ENCODE peak calls at places on chromosomes 12 and 14, in six cellular contexts. E is astrocyte of the hippocampus, S is LoVo, P is NCI-H510A treated with DMSO at 0.1 percent for 48 hours, T is D341Med, D is NCI-H446 treated with DMSO at 0.1 percent for 48 hours. W is an unnamed sample.

GRCh38 chr12:119412811-119413794 is 78.6 kb downstream of the CCDC60 start:
- DNase-seq in E (peak; percentile 68), S (peak; percentile 63), P (peak; percentile 96), T (peak; percentile 85), D (peak; percentile 72), W (peak; percentile 87)

GRCh38 chr14:36258241-36258640 is 62.2 kb downstream of the MBIP start:
- DNase-seq in E (no peak), S (no peak), P (no peak), T (no peak), D (no peak), W (no peak)

GRCh38 chr12:119206348-119207075 is 27.8 kb downstream of the HSPB8 start:
- DNase-seq in E (no peak), S (no peak), P (no peak), T (peak; percentile 75), D (no peak), W (no peak)

GRCh38 chr12:6620137-6620884 is 13.1 kb upstream of the CHD4 start:
- DNase-seq in E (peak; percentile 78), S (no peak), P (no peak), T (no peak), D (no peak), W (no peak)

GRCh38 chr12:90061834-90062233 is 353.2 kb upstream of the ATP2B1 start:
- DNase-seq in E (no peak), S (no peak), P (no peak), T (no peak), D (no peak), W (no peak)

GRCh38 chr12:16607895-16608294 is 1.9 kb upstream of the LMO3 start:
- DNase-seq in E (no peak), S (no peak), P (no peak), T (no peak), D (no peak), W (no peak)

GRCh38 chr14:69818760-69819191 is 21.7 kb upstream of the SLC10A1 start:
- DNase-seq in E (peak; percentile 84), S (peak; percentile 58), P (peak; percentile 86), T (peak; percentile 85), D (peak; percentile 24), W (peak; percentile 97)

GRCh38 chr12:42482820-42483533 is 106.6 kb downstream of the PRICKLE1 start:
- DNase-seq in E (peak; percentile 93), S (peak; percentile 81), P (no peak), T (peak; percentile 95), D (no peak), W (no peak)

GRCh38 chr12:82359115-82359478 is 768 bp downstream of the METTL25 start:
- DNase-seq in E (peak; percentile 27), S (peak; percentile 24), P (peak; percentile 76), T (peak; percentile 40), D (no peak), W (no peak)

GRCh38 chr12:65720739-65721138 is 103.5 kb upstream of the HMGA2 start:
- DNase-seq in E (peak; percentile 63), S (no peak), P (no peak), T (no peak), D (no peak), W (no peak)

GRCh38 chr12:114815157-114815556 is 131.2 kb upstream of the TBX3 start:
- DNase-seq in E (no peak), S (no peak), P (no peak), T (no peak), D (no peak), W (no peak)

GRCh38 chr12:100128509-100128908 is 14.2 kb downstream of the BLTP3B start:
- DNase-seq in E (peak; percentile 41), S (no peak), P (peak; percentile 19), T (peak; percentile 50), D (no peak), W (peak; percentile 79)

GRCh38 chr12:75774309-75775052 is 257.1 kb downstream of the PHLDA1 start:
- DNase-seq in E (peak; percentile 60), S (no peak), P (no peak), T (no peak), D (no peak), W (no peak)

GRCh38 chr14:38500125-38500524 is 244.2 kb upstream of the CLEC14A start:
- DNase-seq in E (no peak), S (no peak), P (no peak), T (no peak), D (no peak), W (no peak)

GRCh38 chr12:20183563-20183962 is 184.8 kb upstream of the PDE3A start:
- DNase-seq in E (peak; percentile 22), S (no peak), P (no peak), T (no peak), D (no peak), W (no peak)

GRCh38 chr14:60514378-60515243 is 5.7 kb downstream of the SIX6 start:
- DNase-seq in E (peak; percentile 28), S (no peak), P (peak; percentile 54), T (peak; percentile 70), D (no peak), W (no peak)

GRCh38 chr14:49939884-49940510 is 47.1 kb downstream of the ARF6 start:
- DNase-seq in E (peak; percentile 71), S (no peak), P (no peak), T (no peak), D (no peak), W (no peak)

GRCh38 chr12:57401165-57401564 is 29.7 kb downstream of the R3HDM2 start:
- DNase-seq in E (no peak), S (no peak), P (no peak), T (peak; percentile 20), D (no peak), W (no peak)

GRCh38 chr14:45709541-45709940 is 456.5 kb upstream of the MIS18BP1 start:
- DNase-seq in E (no peak), S (no peak), P (no peak), T (no peak), D (no peak), W (no peak)

GRCh38 chr14:67497216-67497615 is 8.7 kb upstream of the TMEM229B start:
- DNase-seq in E (no peak), S (no peak), P (no peak), T (no peak), D (no peak), W (peak; percentile 94)

GRCh38 chr12:48857278-48857994 is 5.5 kb upstream of the DDX23 start:
- DNase-seq in E (no peak), S (no peak), P (no peak), T (no peak), D (no peak), W (no peak)

GRCh38 chr12:120783197-120783596 is 57.6 kb downstream of the ACADS start:
- DNase-seq in E (peak; percentile 7), S (no peak), P (no peak), T (no peak), D (no peak), W (peak; percentile 19)

GRCh38 chr12:128121424-128121823 is 145.5 kb upstream of the TMEM132C start:
- DNase-seq in E (no peak), S (no peak), P (no peak), T (no peak), D (no peak), W (no peak)

W was measured in trophoblast cell.